ENCODE peak calls at places on chromosome 19, in ten cellular contexts. V is SK-N-SH; E is fibroblast of lung; M is Karpas-422; R is heart left ventricle; O is lower lobe of right lung; F is upper lobe of right lung; L is CD8-positive, alpha-beta T cell; H is PC-3; D is uterus. X is an unnamed sample.

GRCh38 chr19:45972081-45972943 is 1.4 kb downstream of the NOVA2 start:
- DNase-seq in F (no peak), H (no peak), L (no peak), V (peak; percentile 56), O (no peak), D (no peak), M (no peak), R (no peak), E (peak; percentile 3), X (peak; percentile 21)

GRCh38 chr19:51686171-51686570 is 7.0 kb upstream of the SPACA6 start:
- DNase-seq in V (no peak), L (no peak), F (no peak), E (no peak), M (no peak), R (no peak), H (no peak), O (no peak), D (no peak), X (no peak)

GRCh38 chr19:5503598-5503997 is 48.4 kb downstream of the ZNRF4 start:
- DNase-seq in E (no peak), D (no peak), O (no peak), M (peak; percentile 53), R (no peak), V (no peak), F (no peak), L (no peak), H (peak; percentile 19), X (no peak)

GRCh38 chr19:1840541-1841115 is 7.7 kb downstream of the REXO1 start:
- DNase-seq in L (no peak), O (no peak), M (no peak), D (no peak), H (no peak), F (no peak), V (no peak), R (peak; percentile 76), E (no peak), X (peak; percentile 66)

GRCh38 chr19:1171755-1172352 is 2.2 kb downstream of the SBNO2 start:
- DNase-seq in O (peak; percentile 46), L (no peak), F (no peak), H (peak; percentile 36), M (no peak), E (no peak), D (no peak), V (no peak), R (no peak), X (no peak)

GRCh38 chr19:16945762-16946465 is 57.1 kb downstream of the F2RL3 start:
- DNase-seq in L (no peak), M (no peak), V (no peak), H (no peak), D (no peak), R (no peak), F (no peak), E (no peak), O (no peak), X (no peak)

GRCh38 chr19:43976732-43977131 is 7.3 kb upstream of the ZNF155 start:
- DNase-seq in R (no peak), F (no peak), L (no peak), M (no peak), D (no peak), H (no peak), E (no peak), V (no peak), O (no peak), X (no peak)

GRCh38 chr19:11196406-11197287 is 698 bp downstream of the KANK2 start:
- DNase-seq in D (peak; percentile 67), V (peak; percentile 85), E (peak; percentile 31), R (peak; percentile 66), H (peak; percentile 37), O (no peak), F (peak; percentile 77), L (no peak), M (no peak), X (peak; percentile 56)

GRCh38 chr19:37095859-37096258 is 17.6 kb downstream of the ZNF420 start:
- DNase-seq in L (no peak), M (no peak), V (no peak), F (no peak), D (no peak), H (no peak), O (no peak), E (peak; percentile 8), R (no peak), X (no peak)

DNA sequence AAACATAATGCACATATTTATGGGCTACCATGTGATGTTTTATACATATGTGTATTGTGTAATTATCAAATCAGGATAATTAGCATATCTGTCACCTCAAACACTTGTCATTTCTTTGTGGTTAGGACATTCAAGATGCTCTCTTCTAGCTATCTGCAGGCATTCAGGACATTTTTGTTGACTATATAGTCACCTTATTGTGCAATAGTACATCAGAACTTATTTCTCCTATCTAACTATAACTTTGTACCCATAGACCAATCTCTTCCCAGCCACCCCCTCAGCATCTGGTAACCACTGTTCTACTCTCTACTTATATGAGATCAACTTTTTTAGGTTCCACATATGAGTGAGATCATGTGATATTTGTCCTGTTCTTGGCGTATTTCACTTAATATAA is 20.3 kb downstream of the ZNF420 start:
- DNase-seq in E (no peak), V (no peak), D (no peak), L (no peak), F (no peak), H (no peak), R (no peak), M (no peak), O (no peak), X (no peak)
- H3K9me3 ChIP-seq in E (no peaks in the 10 kb centered on the region), V (peaks cover 24% of the 10 kb centered on the region), D (peaks cover 89% of the 10 kb centered on the region), L (peaks cover 44% of the 10 kb centered on the region), F (peaks cover 72% of the 10 kb centered on the region), H (peaks cover 15% of the 10 kb centered on the region), R (peaks cover 60% of the 10 kb centered on the region), M (peaks cover 23% of the 10 kb centered on the region), O (peaks cover 97% of the 10 kb centered on the region), X (peaks cover 100% of the 10 kb centered on the region)

GRCh38 chr19:33376423-33376822 is 2.9 kb downstream of the CEBPG start:
- DNase-seq in H (peak; percentile 81), R (peak; percentile 86), D (peak; percentile 67), V (no peak), L (no peak), F (no peak), O (no peak), E (peak; percentile 89), M (no peak), X (peak; percentile 80)

GRCh38 chr19:33379151-33379829 is 5.8 kb downstream of the CEBPG start:
- DNase-seq in E (no peak), D (no peak), L (no peak), M (no peak), F (no peak), R (no peak), H (no peak), V (no peak), O (no peak), X (no peak)

GRCh38 chr19:33375760-33376159 is 2.3 kb downstream of the CEBPG start:
- DNase-seq in M (no peak), R (no peak), D (peak; percentile 61), O (no peak), E (peak; percentile 62), V (no peak), H (peak; percentile 21), L (no peak), F (no peak), X (no peak)

GRCh38 chr19:33376931-33377557 is 3.5 kb downstream of the CEBPG start:
- DNase-seq in F (no peak), D (no peak), E (no peak), O (no peak), M (no peak), R (no peak), H (peak; percentile 59), L (no peak), V (no peak), X (no peak)

DNA sequence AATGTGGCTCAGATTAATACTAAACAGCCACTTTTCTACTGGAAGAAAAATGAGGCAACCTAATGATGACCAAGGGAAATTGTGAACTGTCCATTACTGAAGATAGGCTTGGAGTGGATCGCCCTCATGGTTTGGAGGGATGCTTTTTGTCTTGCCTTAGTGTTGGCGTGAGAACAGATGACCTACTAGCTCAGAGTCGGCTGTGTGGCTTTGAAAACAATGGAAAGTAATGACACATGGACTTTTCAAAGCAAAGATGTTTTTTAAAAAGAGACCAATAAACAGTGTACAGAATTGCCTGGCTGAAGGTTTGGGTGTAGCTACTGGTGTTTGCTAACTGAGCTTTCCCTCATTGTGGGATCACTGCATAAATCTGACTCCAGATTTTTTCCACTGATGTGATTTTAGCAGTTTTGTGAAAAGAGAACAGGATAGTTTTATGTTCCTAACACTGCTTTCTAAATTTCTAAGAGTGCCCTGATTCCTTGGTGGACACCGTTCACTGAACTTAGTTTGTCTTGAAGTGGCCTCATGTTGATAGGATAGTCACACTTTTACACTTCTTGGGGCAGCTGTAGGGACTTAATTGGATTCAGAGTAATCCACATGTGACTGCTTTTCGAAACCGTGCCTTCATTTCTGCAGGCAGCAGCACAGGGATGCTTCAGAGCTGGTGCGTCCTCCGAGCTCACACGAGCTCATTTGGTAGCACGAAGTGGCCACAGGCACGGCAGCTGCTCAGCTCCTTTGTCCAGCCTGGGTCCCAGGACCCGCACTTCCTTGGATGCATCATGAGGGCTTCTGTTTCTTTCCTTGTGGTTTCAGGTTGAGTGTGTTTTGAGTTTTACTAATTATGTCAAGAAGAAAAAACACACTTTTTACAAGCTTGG is 4.3 kb downstream of the CEBPG start:
- DNase-seq in V (no peak), F (no peak), E (peak; percentile 15), H (no peak), L (no peak), R (no peak), D (no peak), O (no peak), M (no peak), X (no peak)
- H3K4me1 ChIP-seq in V (peaks cover 23% of the 10 kb centered on the region), F (peaks cover 29% of the 10 kb centered on the region), E (peaks cover 6% of the 10 kb centered on the region), H (peaks cover 30% of the 10 kb centered on the region), L (peaks cover 15% of the 10 kb centered on the region), R (peaks cover 47% of the 10 kb centered on the region), D (peaks cover 9% of the 10 kb centered on the region), O (peaks cover 38% of the 10 kb centered on the region), M (peaks cover 32% of the 10 kb centered on the region), X (peaks cover 73% of the 10 kb centered on the region)

GRCh38 chr19:58558066-58558622 is at the start of gene UBE2M:
- DNase-seq in F (peak; percentile 88), L (no peak), H (no peak), M (peak; percentile 65), E (peak; percentile 51), R (peak; percentile 78), D (peak; percentile 70), V (no peak), O (peak; percentile 83), X (peak; percentile 58)

GRCh38 chr19:58556633-58557252 is 1.7 kb downstream of the UBE2M start:
- DNase-seq in F (no peak), H (no peak), M (no peak), V (no peak), R (peak; percentile 24), E (no peak), L (no peak), D (no peak), O (no peak), X (no peak)

GRCh38 chr19:58555920-58556632 is 1.2 kb upstream of the CHMP2A start:
- DNase-seq in L (no peak), E (no peak), O (no peak), M (no peak), V (no peak), F (no peak), R (peak; percentile 29), H (no peak), D (no peak), X (peak; percentile 20)

GRCh38 chr19:58558623-58559274 is 338 bp upstream of the UBE2M start:
- DNase-seq in R (peak; percentile 99), V (peak; percentile 91), O (peak; percentile 99), E (peak; percentile 96), L (peak; percentile 100), F (peak; percentile 100), M (peak; percentile 97), D (peak; percentile 100), H (peak; percentile 100), X (peak; percentile 99)

GRCh38 chr19:58557253-58558065 is 952 bp downstream of the UBE2M start:
- DNase-seq in F (no peak), R (peak; percentile 32), M (peak; percentile 51), H (no peak), L (no peak), E (no peak), V (no peak), O (no peak), D (no peak), X (peak; percentile 13)
- H3K27ac ChIP-seq in F (peak overlapping the region; percentile 99), R (peak overlapping the region; percentile 99), M (peak overlapping the region; percentile 75), H (peak overlapping the region; percentile 17), L (peak overlapping the region; percentile 64), E (peak overlapping the region; percentile 85), V (peak overlapping the region; percentile 100), O (peak overlapping the region; percentile 99), D (peak overlapping the region; percentile 99), X (peak overlapping the region; percentile 100)

GRCh38 chr19:55858401-55858800 is 22.1 kb downstream of the NLRP4 start:
- DNase-seq in V (no peak), L (no peak), D (no peak), R (no peak), F (no peak), M (peak; percentile 54), O (no peak), H (no peak), E (no peak), X (no peak)

GRCh38 chr19:55857974-55858373 is 21.6 kb downstream of the NLRP4 start:
- DNase-seq in D (no peak), L (no peak), O (no peak), F (no peak), V (no peak), H (no peak), R (no peak), M (peak; percentile 63), E (no peak), X (no peak)

GRCh38 chr19:55857149-55857548 is 20.8 kb downstream of the NLRP4 start:
- DNase-seq in E (no peak), R (no peak), V (no peak), O (no peak), F (no peak), L (no peak), D (no peak), M (peak; percentile 98), H (no peak), X (no peak)

DNA sequence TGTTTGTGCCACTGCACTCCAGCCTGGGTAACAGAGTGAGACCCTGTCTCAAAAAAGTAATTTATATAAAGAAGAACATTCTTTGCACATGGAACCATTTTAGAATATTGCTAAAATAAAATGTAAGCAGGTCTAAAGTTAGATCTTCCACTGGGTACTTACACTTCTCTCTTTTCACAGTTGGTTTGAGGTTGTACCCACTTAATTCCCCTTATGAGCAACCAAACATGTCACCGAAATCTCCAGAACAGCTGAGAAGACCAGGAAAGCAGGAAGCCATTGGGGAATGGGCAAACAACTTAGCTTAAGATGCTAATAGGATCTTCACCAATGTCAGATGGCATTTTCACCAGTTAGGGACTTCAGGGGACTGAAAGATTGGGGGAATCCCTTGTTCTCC is 18.8 kb downstream of the NLRP4 start:
- DNase-seq in E (no peak), H (no peak), M (peak; percentile 76), D (no peak), R (no peak), F (no peak), V (no peak), L (no peak), O (no peak), X (no peak)
- H3K9me3 ChIP-seq in E (no peaks in the 10 kb centered on the region), H (no peaks in the 10 kb centered on the region), M (no peaks in the 10 kb centered on the region), D (no peaks in the 10 kb centered on the region), R (no peaks in the 10 kb centered on the region), F (no peaks in the 10 kb centered on the region), V (no peaks in the 10 kb centered on the region), L (no peaks in the 10 kb centered on the region), O (no peaks in the 10 kb centered on the region), X (no peaks in the 10 kb centered on the region)